ENCODE peak calls at places on chromosomes 5 and 9, in five cellular contexts. One of them, this sample, is unnamed.

GRCh38 chr9:19650292-19650691 is 138.5 kb downstream of the SLC24A2 start:
- DNase-seq in MM.1S: no peak
- DNase-seq in fibroblast of lung: no peak
- DNase-seq in tibial artery: no peak
- DNase-seq in heart left ventricle: no peak
- DNase-seq in this sample: no peak

GRCh38 chr9:124810513-124811355 is 33.8 kb downstream of the OLFML2A start:
- DNase-seq in MM.1S: no peak
- DNase-seq in fibroblast of lung: peak; percentile 94
- DNase-seq in tibial artery: no peak
- DNase-seq in heart left ventricle: no peak
- DNase-seq in this sample: no peak

GRCh38 chr9:122226758-122227575 is 1.8 kb downstream of the LHX6 start:
- DNase-seq in MM.1S: no peak
- DNase-seq in fibroblast of lung: no peak
- DNase-seq in tibial artery: no peak
- DNase-seq in heart left ventricle: no peak
- DNase-seq in this sample: no peak

GRCh38 chr5:98424681-98425454 is 348.6 kb upstream of the RGMB start:
- DNase-seq in MM.1S: no peak
- DNase-seq in fibroblast of lung: peak; percentile 46
- DNase-seq in tibial artery: no peak
- DNase-seq in heart left ventricle: peak; percentile 7
- DNase-seq in this sample: no peak

GRCh38 chr5:179272326-179273073 is 72.8 kb downstream of the ADAMTS2 start:
- DNase-seq in MM.1S: no peak
- DNase-seq in fibroblast of lung: no peak
- DNase-seq in tibial artery: peak; percentile 21
- DNase-seq in heart left ventricle: no peak
- DNase-seq in this sample: no peak

GRCh38 chr9:108444400-108445358 is 411.1 kb downstream of the ACTL7B start:
- DNase-seq in MM.1S: no peak
- DNase-seq in fibroblast of lung: peak; percentile 97
- DNase-seq in tibial artery: peak; percentile 28
- DNase-seq in heart left ventricle: no peak
- DNase-seq in this sample: no peak

GRCh38 chr9:36470891-36471290 is 70.8 kb upstream of the RNF38 start:
- DNase-seq in MM.1S: peak; percentile 74
- DNase-seq in fibroblast of lung: peak; percentile 49
- DNase-seq in tibial artery: peak; percentile 60
- DNase-seq in heart left ventricle: peak; percentile 73
- DNase-seq in this sample: peak; percentile 36

GRCh38 chr5:88770290-88771257 is 112.4 kb downstream of the MEF2C start:
- DNase-seq in MM.1S: no peak
- DNase-seq in fibroblast of lung: peak; percentile 41
- DNase-seq in tibial artery: no peak
- DNase-seq in heart left ventricle: no peak
- DNase-seq in this sample: no peak

GRCh38 chr5:167743685-167744084 is 547.8 kb upstream of the WWC1 start:
- DNase-seq in MM.1S: no peak
- DNase-seq in fibroblast of lung: peak; percentile 92
- DNase-seq in tibial artery: no peak
- DNase-seq in heart left ventricle: no peak
- DNase-seq in this sample: no peak

GRCh38 chr9:37370968-37371563 is 51.4 kb upstream of the GRHPR start:
- DNase-seq in MM.1S: peak; percentile 76
- DNase-seq in fibroblast of lung: no peak
- DNase-seq in tibial artery: no peak
- DNase-seq in heart left ventricle: no peak
- DNase-seq in this sample: no peak

GRCh38 chr9:99023831-99024230 is 80.1 kb downstream of the COL15A1 start:
- DNase-seq in MM.1S: no peak
- DNase-seq in fibroblast of lung: peak; percentile 34
- DNase-seq in tibial artery: peak; percentile 75
- DNase-seq in heart left ventricle: peak; percentile 29
- DNase-seq in this sample: no peak

GRCh38 chr9:130199605-130200004 is 27.4 kb downstream of the NCS1 start:
- DNase-seq in MM.1S: no peak
- DNase-seq in fibroblast of lung: peak; percentile 96
- DNase-seq in tibial artery: no peak
- DNase-seq in heart left ventricle: no peak
- DNase-seq in this sample: no peak

GRCh38 chr5:147303976-147304375 is 69.2 kb downstream of the STK32A start:
- DNase-seq in MM.1S: no peak
- DNase-seq in fibroblast of lung: peak; percentile 98
- DNase-seq in tibial artery: no peak
- DNase-seq in heart left ventricle: no peak
- DNase-seq in this sample: no peak

GRCh38 chr9:99373912-99374311 is 151.8 kb downstream of the SEC61B start:
- DNase-seq in MM.1S: no peak
- DNase-seq in fibroblast of lung: no peak
- DNase-seq in tibial artery: no peak
- DNase-seq in heart left ventricle: no peak
- DNase-seq in this sample: no peak

GRCh38 chr9:107667700-107668099 is 178.1 kb upstream of the KLF4 start:
- DNase-seq in MM.1S: no peak
- DNase-seq in fibroblast of lung: no peak
- DNase-seq in tibial artery: peak; percentile 28
- DNase-seq in heart left ventricle: peak; percentile 58
- DNase-seq in this sample: no peak

GRCh38 chr5:23507278-23507685 is at the start of gene PRDM9:
- DNase-seq in MM.1S: no peak
- DNase-seq in fibroblast of lung: peak; percentile 0
- DNase-seq in tibial artery: no peak
- DNase-seq in heart left ventricle: peak; percentile 63
- DNase-seq in this sample: peak; percentile 40

GRCh38 chr5:171427318-171428167 is 8.1 kb downstream of the FGF18 start:
- DNase-seq in MM.1S: no peak
- DNase-seq in fibroblast of lung: no peak
- DNase-seq in tibial artery: no peak
- DNase-seq in heart left ventricle: peak; percentile 83
- DNase-seq in this sample: no peak

GRCh38 chr9:92108122-92108521 is 7.1 kb downstream of the SPTLC1 start:
- DNase-seq in MM.1S: no peak
- DNase-seq in fibroblast of lung: no peak
- DNase-seq in tibial artery: no peak
- DNase-seq in heart left ventricle: no peak
- DNase-seq in this sample: no peak

GRCh38 chr5:177302354-177303110 is 987 bp downstream of the RAB24 start:
- DNase-seq in MM.1S: peak; percentile 81
- DNase-seq in fibroblast of lung: peak; percentile 21
- DNase-seq in tibial artery: no peak
- DNase-seq in heart left ventricle: no peak
- DNase-seq in this sample: no peak

GRCh38 chr9:94967481-94967880 is 241.0 kb downstream of the AOPEP start:
- DNase-seq in MM.1S: no peak
- DNase-seq in fibroblast of lung: no peak
- DNase-seq in tibial artery: no peak
- DNase-seq in heart left ventricle: no peak
- DNase-seq in this sample: no peak

GRCh38 chr9:82982271-82982880 is 80.6 kb downstream of the RASEF start:
- DNase-seq in MM.1S: no peak
- DNase-seq in fibroblast of lung: peak; percentile 39
- DNase-seq in tibial artery: no peak
- DNase-seq in heart left ventricle: no peak
- DNase-seq in this sample: no peak

GRCh38 chr5:52709171-52709925 is 78.4 kb upstream of the ITGA1 start:
- DNase-seq in MM.1S: no peak
- DNase-seq in fibroblast of lung: peak; percentile 69
- DNase-seq in tibial artery: no peak
- DNase-seq in heart left ventricle: peak; percentile 33
- DNase-seq in this sample: no peak

GRCh38 chr5:158268286-158268685 is 409.3 kb upstream of the CLINT1 start:
- DNase-seq in MM.1S: no peak
- DNase-seq in fibroblast of lung: no peak
- DNase-seq in tibial artery: no peak
- DNase-seq in heart left ventricle: no peak
- DNase-seq in this sample: no peak

GRCh38 chr5:34700078-34700452 is 43.9 kb downstream of the RAI14 start:
- DNase-seq in MM.1S: no peak
- DNase-seq in fibroblast of lung: no peak
- DNase-seq in tibial artery: no peak
- DNase-seq in heart left ventricle: no peak
- DNase-seq in this sample: no peak

GRCh38 chr5:34698754-34699153 is 42.6 kb downstream of the RAI14 start:
- DNase-seq in MM.1S: no peak
- DNase-seq in fibroblast of lung: no peak
- DNase-seq in tibial artery: no peak
- DNase-seq in heart left ventricle: no peak
- DNase-seq in this sample: no peak

GRCh38 chr5:34698109-34698419 is 41.9 kb downstream of the RAI14 start:
- DNase-seq in MM.1S: no peak
- DNase-seq in fibroblast of lung: no peak
- DNase-seq in tibial artery: no peak
- DNase-seq in heart left ventricle: no peak
- DNase-seq in this sample: no peak

GRCh38 chr5:34697308-34698108 is 41.4 kb downstream of the RAI14 start:
- DNase-seq in MM.1S: no peak
- DNase-seq in fibroblast of lung: no peak
- DNase-seq in tibial artery: no peak
- DNase-seq in heart left ventricle: no peak
- DNase-seq in this sample: no peak

DNA sequence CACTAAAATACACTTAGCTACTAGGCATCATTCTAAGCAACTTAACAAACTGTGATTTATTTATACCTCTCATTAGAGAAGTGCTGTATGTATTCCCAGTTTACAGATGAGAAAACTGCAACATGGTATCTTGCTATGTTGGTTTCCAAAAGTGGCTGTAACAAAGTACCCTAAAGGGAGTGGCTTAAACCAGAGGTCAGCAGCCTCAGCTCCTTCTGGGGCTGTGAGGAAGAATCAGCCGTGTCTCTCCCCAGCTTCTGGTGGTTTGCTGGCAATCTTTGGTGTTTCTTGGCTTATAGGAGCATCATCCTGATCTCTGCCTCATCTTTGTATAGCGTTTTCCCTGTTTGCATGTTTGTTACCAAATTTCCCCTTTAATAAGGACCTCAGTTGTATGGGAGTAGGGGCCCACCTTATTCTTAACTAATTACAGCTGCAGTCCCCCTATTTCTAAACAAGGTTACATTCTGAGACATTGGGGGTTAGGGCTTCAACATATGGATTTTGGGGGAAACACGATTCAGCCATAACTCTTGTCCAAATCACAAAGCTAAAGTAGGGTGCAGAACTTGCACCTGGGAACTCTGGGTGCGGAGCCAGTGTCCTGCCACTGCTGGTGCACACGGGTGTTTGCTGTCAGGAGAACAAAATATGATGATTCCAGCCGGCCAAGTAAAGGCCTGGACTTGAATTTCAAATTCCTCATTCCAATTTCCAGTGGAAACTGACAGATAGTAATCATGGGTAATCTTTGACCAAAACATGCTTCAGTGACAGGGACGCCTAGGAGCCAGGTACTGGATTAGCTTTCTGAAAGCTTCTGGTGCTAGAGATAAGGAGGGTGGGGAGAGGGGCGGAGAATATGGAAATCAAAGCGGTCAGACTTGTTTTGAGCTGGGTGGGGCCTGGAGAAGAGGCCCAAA is 43.3 kb downstream of the RAI14 start:
- DNase-seq in MM.1S: no peak
- DNase-seq in fibroblast of lung: no peak
- DNase-seq in tibial artery: no peak
- DNase-seq in heart left ventricle: no peak
- DNase-seq in this sample: no peak
- H3K4me3 ChIP-seq in MM.1S: no peak overlapping the region
- H3K4me3 ChIP-seq in fibroblast of lung: no peak overlapping the region
- H3K4me3 ChIP-seq in tibial artery: no peak overlapping the region
- H3K4me3 ChIP-seq in heart left ventricle: no peak overlapping the region
- H3K4me3 ChIP-seq in this sample: no peak overlapping the region

GRCh38 chr5:79811904-79812303 is 122.3 kb downstream of the CMYA5 start:
- DNase-seq in MM.1S: no peak
- DNase-seq in fibroblast of lung: no peak
- DNase-seq in tibial artery: no peak
- DNase-seq in heart left ventricle: no peak
- DNase-seq in this sample: no peak
- H3K9me3 ChIP-seq in MM.1S: no peaks in the 10 kb centered on the region
- H3K9me3 ChIP-seq in fibroblast of lung: no peaks in the 10 kb centered on the region
- H3K9me3 ChIP-seq in tibial artery: no peaks in the 10 kb centered on the region
- H3K9me3 ChIP-seq in heart left ventricle: no peaks in the 10 kb centered on the region
- H3K9me3 ChIP-seq in this sample: no peaks in the 10 kb centered on the region

GRCh38 chr9:96852676-96853075 is 1.6 kb downstream of the ZNF782 start:
- DNase-seq in MM.1S: no peak
- DNase-seq in fibroblast of lung: peak; percentile 41
- DNase-seq in tibial artery: no peak
- DNase-seq in heart left ventricle: no peak
- DNase-seq in this sample: no peak
- H3K4me3 ChIP-seq in MM.1S: no peak overlapping the region
- H3K4me3 ChIP-seq in fibroblast of lung: no peak overlapping the region
- H3K4me3 ChIP-seq in tibial artery: no peak overlapping the region
- H3K4me3 ChIP-seq in heart left ventricle: peak overlapping the region; percentile 73
- H3K4me3 ChIP-seq in this sample: peak overlapping the region; percentile 88

DNA sequence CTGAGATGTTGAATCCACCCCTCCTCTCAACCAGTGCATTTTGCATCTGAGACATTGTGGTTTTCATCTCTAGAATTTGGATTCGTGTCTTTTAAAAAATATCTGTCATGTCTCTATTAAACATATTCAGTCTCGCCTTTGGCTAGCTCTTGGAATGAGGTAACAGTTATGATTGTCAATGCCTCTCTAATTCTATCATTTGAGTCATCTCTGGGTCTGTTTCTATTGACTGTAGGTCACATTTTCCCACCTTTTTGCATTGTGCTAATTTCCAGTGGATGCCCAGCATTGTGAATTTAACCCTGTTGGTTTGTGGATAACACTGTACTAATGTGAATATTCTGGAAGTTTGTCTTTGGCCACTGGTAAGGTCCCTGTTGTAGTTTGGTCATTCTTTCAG is 8.4 kb upstream of the SLC6A3 start:
- DNase-seq in MM.1S: no peak
- DNase-seq in fibroblast of lung: no peak
- DNase-seq in tibial artery: no peak
- DNase-seq in heart left ventricle: no peak
- DNase-seq in this sample: no peak
- H3K9me3 ChIP-seq in MM.1S: no peaks in the 10 kb centered on the region
- H3K9me3 ChIP-seq in fibroblast of lung: no peaks in the 10 kb centered on the region
- H3K9me3 ChIP-seq in tibial artery: peaks cover 36% of the 10 kb centered on the region
- H3K9me3 ChIP-seq in heart left ventricle: peaks cover 42% of the 10 kb centered on the region
- H3K9me3 ChIP-seq in this sample: no peaks in the 10 kb centered on the region

DNA sequence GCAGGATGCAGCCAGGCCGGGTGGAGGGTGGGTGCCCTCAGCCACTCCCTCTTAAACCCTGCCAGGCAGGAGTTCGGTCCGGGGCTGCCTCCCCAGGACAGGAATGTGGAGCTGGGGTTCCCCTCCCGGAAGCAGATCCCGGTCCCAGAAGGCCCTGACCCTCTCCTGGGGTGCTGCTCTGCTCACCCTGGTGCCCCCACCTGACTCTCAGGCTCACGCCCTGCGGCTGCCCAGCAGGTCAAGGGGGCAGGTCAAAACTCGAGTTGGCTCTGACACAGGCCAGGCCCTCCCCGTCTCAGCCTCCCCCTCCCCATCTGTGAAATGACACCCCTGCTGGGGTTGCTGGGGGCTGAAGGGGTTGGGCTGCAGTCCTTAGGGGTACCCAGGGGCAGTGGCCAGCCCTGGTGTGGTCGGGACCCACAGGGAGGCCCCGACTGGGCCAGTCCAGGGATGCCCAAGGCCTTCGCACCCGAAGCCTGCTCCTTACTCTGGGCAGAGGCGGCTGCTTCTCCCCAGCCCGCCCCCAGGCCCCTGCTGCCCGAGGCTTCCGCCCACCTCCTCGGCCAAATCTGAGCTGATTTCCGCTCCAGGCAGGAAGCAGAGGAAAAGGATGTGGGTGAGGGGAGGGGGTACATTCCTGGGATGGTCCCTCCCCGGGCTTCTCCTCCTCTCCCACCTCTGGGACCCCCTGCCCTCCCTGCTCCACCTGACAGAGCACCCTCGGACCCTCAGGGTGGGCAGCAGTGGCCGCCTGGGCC is 3.9 kb upstream of the NRARP start:
- DNase-seq in MM.1S: no peak
- DNase-seq in fibroblast of lung: no peak
- DNase-seq in tibial artery: no peak
- DNase-seq in heart left ventricle: peak; percentile 65
- DNase-seq in this sample: no peak
- H3K4me3 ChIP-seq in MM.1S: no peak overlapping the region
- H3K4me3 ChIP-seq in fibroblast of lung: no peak overlapping the region
- H3K4me3 ChIP-seq in tibial artery: peak overlapping the region; percentile 33
- H3K4me3 ChIP-seq in heart left ventricle: peak overlapping the region; percentile 51
- H3K4me3 ChIP-seq in this sample: peak overlapping the region; percentile 51